ENCODE peak calls at places on chromosomes 1 and 21, in seven cellular contexts. Y, B, D, G, U, K and E are unnamed samples.

GRCh38 chr21:15004721-15005370 is 60.0 kb downstream of the NRIP1 start:
- DNase-seq in G (no peak), U (no peak), K (no peak), D (no peak), B (no peak), Y (no peak), E (no peak)

GRCh38 chr1:31815752-31816484 is at the start of gene SPOCD1:
- DNase-seq in U (peak), K (peak), Y (peak), D (no peak), G (peak), B (peak), E (peak)

GRCh38 chr1:50704126-50704525 is 255.9 kb downstream of the FAF1 start:
- DNase-seq in D (no peak), K (peak), B (no peak), G (no peak), Y (no peak), U (no peak), E (peak)

GRCh38 chr1:114755006-114755936 is 2.5 kb downstream of the CSDE1 start:
- DNase-seq in K (no peak), G (no peak), B (no peak), Y (no peak), U (no peak), D (no peak), E (no peak)

GRCh38 chr1:168483531-168483930 is 60.3 kb downstream of the XCL2 start:
- DNase-seq in K (no peak), B (no peak), U (no peak), G (no peak), Y (no peak), D (no peak), E (no peak)

GRCh38 chr21:30146558-30147282 is 19.9 kb downstream of the CLDN17 start:
- DNase-seq in Y (no peak), K (no peak), G (no peak), U (no peak), D (no peak), B (no peak), E (no peak)

GRCh38 chr21:41247561-41247968 is 69.0 kb upstream of the FAM3B start:
- DNase-seq in U (no peak), K (no peak), Y (no peak), G (no peak), B (no peak), D (no peak), E (no peak)

GRCh38 chr21:39472211-39472610 is 20.4 kb downstream of the SH3BGR start:
- DNase-seq in Y (no peak), D (no peak), G (no peak), B (no peak), K (no peak), U (no peak), E (no peak)

GRCh38 chr1:153543738-153544135 is 1.9 kb downstream of the S100A4 start:
- DNase-seq in K (no peak), B (no peak), U (peak), D (no peak), Y (no peak), G (no peak), E (no peak)

GRCh38 chr1:205032512-205032911 is 10.5 kb upstream of the CNTN2 start:
- DNase-seq in K (no peak), U (no peak), Y (no peak), G (no peak), D (no peak), B (no peak), E (no peak)

GRCh38 chr1:174021611-174022079 is 512 bp downstream of the RC3H1 start:
- DNase-seq in K (peak), D (peak), Y (peak), U (no peak), B (peak), G (peak), E (peak)

GRCh38 chr1:151993734-151994496 is at the start of gene S100A10:
- DNase-seq in Y (peak), B (no peak), U (peak), K (peak), G (no peak), D (no peak), E (peak)